ENCODE peak calls at places on chromosomes 12 and 14, in five cellular contexts. J is GM23248, D is HCT116, R is mucosa of descending colon, T is colonic mucosa. H is an unnamed sample.

GRCh38 chr14:104880584-104881210 is 15.6 kb downstream of the CEP170B start:
- DNase-seq in J (no peak), D (no peak), R (no peak), T (no peak), H (no peak)

GRCh38 chr14:69716483-69717187 is 50.3 kb upstream of the SRSF5 start:
- DNase-seq in J (peak; percentile 90), D (no peak), R (no peak), T (no peak), H (no peak)

GRCh38 chr14:32457213-32457920 is 128.3 kb downstream of the AKAP6 start:
- DNase-seq in J (peak; percentile 93), D (no peak), R (no peak), T (no peak), H (no peak)

GRCh38 chr14:71720978-71721624 is 211.1 kb upstream of the RGS6 start:
- DNase-seq in J (peak; percentile 87), D (peak; percentile 57), R (no peak), T (peak; percentile 47), H (peak; percentile 48)

GRCh38 chr14:24395609-24396580 is 2.9 kb upstream of the NYNRIN start:
- DNase-seq in J (peak; percentile 30), D (no peak), R (no peak), T (no peak), H (no peak)

GRCh38 chr12:93624595-93625294 is 52.3 kb downstream of the SOCS2 start:
- DNase-seq in J (peak; percentile 97), D (peak; percentile 75), R (no peak), T (no peak), H (no peak)

GRCh38 chr12:29309320-29309902 is 71.6 kb downstream of the ERGIC2 start:
- DNase-seq in J (peak; percentile 47), D (peak; percentile 10), R (no peak), T (no peak), H (no peak)

GRCh38 chr12:29616664-29617409 is 119.4 kb upstream of the OVCH1 start:
- DNase-seq in J (peak; percentile 93), D (peak; percentile 34), R (no peak), T (no peak), H (no peak)

GRCh38 chr12:101186291-101186690 is 23.7 kb downstream of the SLC5A8 start:
- DNase-seq in J (no peak), D (no peak), R (no peak), T (no peak), H (no peak)

GRCh38 chr14:73755434-73756014 is 41.3 kb upstream of the PNMA1 start:
- DNase-seq in J (peak; percentile 54), D (no peak), R (peak; percentile 80), T (peak; percentile 76), H (no peak)

GRCh38 chr14:24215495-24216344 is at the start of gene MDP1:
- DNase-seq in J (peak; percentile 91), D (peak; percentile 78), R (peak; percentile 91), T (peak; percentile 88), H (peak; percentile 96)

GRCh38 chr12:29152223-29152868 is 3.3 kb downstream of the FAR2 start:
- DNase-seq in J (no peak), D (no peak), R (no peak), T (no peak), H (no peak)

GRCh38 chr12:27226319-27226984 is 17.6 kb upstream of the STK38L start:
- DNase-seq in J (no peak), D (no peak), R (no peak), T (peak; percentile 52), H (no peak)

GRCh38 chr14:20556500-20557211 is 4.2 kb downstream of the RNASE9 start:
- DNase-seq in J (no peak), D (no peak), R (no peak), T (no peak), H (no peak)

GRCh38 chr12:40158592-40159111 is 52.8 kb upstream of the SLC2A13 start:
- DNase-seq in J (no peak), D (no peak), R (no peak), T (no peak), H (no peak)

DNA sequence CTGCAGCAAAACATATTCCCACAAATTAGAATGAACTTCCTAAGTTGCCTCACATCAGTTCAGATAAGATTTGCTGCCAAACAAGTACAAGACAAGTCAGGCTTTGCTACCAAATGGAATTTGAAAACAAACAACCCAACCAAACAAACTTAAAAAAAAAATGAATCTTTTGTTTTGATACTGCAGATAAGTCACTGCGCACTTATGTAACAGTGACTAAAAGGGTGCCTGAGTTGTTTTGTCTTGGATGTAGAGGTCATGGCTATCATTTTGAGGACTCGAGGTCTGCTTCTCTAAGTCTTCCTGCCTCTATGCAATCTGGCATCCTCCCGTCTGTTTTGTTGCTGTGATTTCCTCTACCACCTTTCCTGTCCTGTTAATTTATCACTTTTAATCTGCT is 11.1 kb upstream of the EPS8 start:
- DNase-seq in J (no peak), D (no peak), R (no peak), T (no peak), H (no peak)
- H3K4me1 ChIP-seq in J (peaks cover 6% of the 10 kb centered on the region), D (peaks cover 57% of the 10 kb centered on the region), R (no peaks in the 10 kb centered on the region), T (no peaks in the 10 kb centered on the region), H (no peaks in the 10 kb centered on the region)

GRCh38 chr12:8687846-8688601 is 9.8 kb upstream of the RIMKLB start:
- DNase-seq in J (peak; percentile 81), D (peak; percentile 27), R (no peak), T (no peak), H (peak; percentile 11)
- H3K4me3 ChIP-seq in J (peak overlapping the region; percentile 28), D (no peak overlapping the region), R (no peak overlapping the region), T (no peak overlapping the region), H (no peak overlapping the region)

GRCh38 chr12:6229823-6230222 is 29.6 kb downstream of the CD9 start:
- DNase-seq in J (peak; percentile 96), D (no peak), R (peak; percentile 72), T (peak; percentile 71), H (no peak)
- H3K36me3 ChIP-seq in J (no peaks in the 10 kb centered on the region), D (peaks cover 23% of the 10 kb centered on the region), R (no peaks in the 10 kb centered on the region), T (no peaks in the 10 kb centered on the region), H (no peaks in the 10 kb centered on the region)

DNA sequence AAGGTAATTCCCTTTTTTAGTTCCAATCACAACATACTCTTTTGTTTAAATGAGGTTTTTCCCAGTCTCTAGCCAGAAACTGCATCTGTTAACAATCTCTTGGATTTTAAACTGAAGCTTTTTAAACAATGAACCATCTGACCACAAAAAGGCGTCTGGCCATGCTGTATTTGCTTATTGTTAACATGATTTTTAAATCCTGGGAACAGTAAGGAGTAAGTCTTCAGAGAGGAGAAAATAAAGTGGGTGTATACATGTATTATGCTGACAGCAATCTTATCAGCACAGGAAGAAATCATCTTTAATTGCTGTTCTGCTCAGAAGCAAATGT is 106.2 kb downstream of the DAAM1 start:
- DNase-seq in J (peak; percentile 79), D (no peak), R (no peak), T (no peak), H (no peak)
- H3K4me1 ChIP-seq in J (peaks cover 25% of the 10 kb centered on the region), D (peaks cover 5% of the 10 kb centered on the region), R (peaks cover 8% of the 10 kb centered on the region), T (no peaks in the 10 kb centered on the region), H (peaks cover 6% of the 10 kb centered on the region)

DNA sequence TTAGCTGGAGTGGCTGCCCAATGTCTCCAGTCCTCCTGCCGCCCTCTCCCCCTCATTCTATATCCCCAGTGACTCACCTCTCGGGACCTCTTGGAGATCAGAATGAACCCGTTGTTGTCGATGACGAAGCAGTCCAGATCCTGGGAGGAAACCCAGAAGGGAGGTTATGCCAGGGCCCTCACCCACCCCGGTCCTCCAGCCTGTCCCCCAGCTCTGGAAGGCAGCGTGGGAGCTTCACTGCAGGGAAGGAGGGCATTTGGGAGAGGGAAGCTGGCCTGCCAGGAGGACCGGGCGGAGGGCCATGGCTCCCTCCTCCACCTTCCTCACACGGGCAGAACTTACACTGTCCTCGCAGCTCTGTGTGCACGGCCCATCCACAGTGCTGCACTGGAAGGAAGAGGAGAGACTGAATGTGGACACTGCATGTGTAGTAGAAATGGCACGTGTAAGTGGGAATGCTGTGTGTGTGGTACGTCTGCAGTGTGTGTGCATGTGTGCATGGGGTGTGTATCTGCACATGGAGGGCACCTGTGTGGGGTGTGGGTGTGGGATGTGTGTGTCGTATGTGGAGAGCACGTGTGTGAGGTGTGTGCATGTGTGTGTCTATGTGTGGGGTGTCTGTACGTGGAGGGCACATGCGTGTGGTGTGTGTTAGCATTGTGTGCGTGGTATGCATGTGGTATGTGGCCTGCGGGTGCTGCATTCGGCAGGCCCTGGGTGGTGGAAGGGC is 10.0 kb upstream of the LRTM2 start:
- DNase-seq in J (no peak), D (no peak), R (no peak), T (no peak), H (no peak)
- H3K4me3 ChIP-seq in J (no peak overlapping the region), D (no peak overlapping the region), R (no peak overlapping the region), T (no peak overlapping the region), H (no peak overlapping the region)

H was measured in CD4-positive, CD25-positive, alpha-beta regulatory T cell.